ENCODE peak calls at places on chromosomes 16 and 17, in four cellular contexts. One of them, this sample, is unnamed.

GRCh38 chr16:19703218-19703617 is 14.8 kb downstream of the KNOP1 start:
- DNase-seq in H1: no peak
- DNase-seq in HepG2: no peak
- DNase-seq in GM12878: no peak
- DNase-seq in this sample: no peak

GRCh38 chr16:56561126-56561525 is 3.7 kb upstream of the MT4 start:
- DNase-seq in HepG2: no peak
- DNase-seq in GM12878: no peak
- DNase-seq in H1: no peak
- DNase-seq in this sample: no peak

GRCh38 chr16:85104821-85105391 is 7.4 kb downstream of the CIBAR2 start:
- DNase-seq in H1: no peak
- DNase-seq in GM12878: peak; percentile 21
- DNase-seq in HepG2: no peak
- DNase-seq in this sample: no peak

GRCh38 chr17:77111916-77112315 is 28.9 kb upstream of the SEC14L1 start:
- DNase-seq in GM12878: no peak
- DNase-seq in H1: no peak
- DNase-seq in HepG2: no peak
- DNase-seq in this sample: no peak

GRCh38 chr17:8426094-8426720 is 9.5 kb upstream of the NDEL1 start:
- DNase-seq in GM12878: no peak
- DNase-seq in HepG2: no peak
- DNase-seq in H1: no peak
- DNase-seq in this sample: no peak

GRCh38 chr16:81652798-81653505 is 126.1 kb upstream of the PLCG2 start:
- DNase-seq in HepG2: no peak
- DNase-seq in GM12878: no peak
- DNase-seq in H1: no peak
- DNase-seq in this sample: no peak

GRCh38 chr16:26198221-26198620 is 506.5 kb downstream of the HS3ST4 start:
- DNase-seq in HepG2: no peak
- DNase-seq in GM12878: no peak
- DNase-seq in H1: no peak
- DNase-seq in this sample: no peak

GRCh38 chr16:4477966-4478365 is 1.8 kb downstream of the HMOX2 start:
- DNase-seq in H1: no peak
- DNase-seq in GM12878: no peak
- DNase-seq in HepG2: no peak
- DNase-seq in this sample: no peak

GRCh38 chr17:27551701-27552466 is 79.1 kb upstream of the LGALS9 start:
- DNase-seq in GM12878: no peak
- DNase-seq in H1: no peak
- DNase-seq in HepG2: peak; percentile 88
- DNase-seq in this sample: no peak

GRCh38 chr16:22763655-22764054 is 50.3 kb upstream of the HS3ST2 start:
- DNase-seq in HepG2: no peak
- DNase-seq in H1: no peak
- DNase-seq in GM12878: no peak
- DNase-seq in this sample: no peak

GRCh38 chr17:28018439-28019070 is 23.9 kb upstream of the NLK start:
- DNase-seq in H1: no peak
- DNase-seq in HepG2: no peak
- DNase-seq in GM12878: no peak
- DNase-seq in this sample: no peak

GRCh38 chr16:23879735-23880373 is 44.1 kb downstream of the PRKCB start:
- DNase-seq in HepG2: no peak
- DNase-seq in GM12878: no peak
- DNase-seq in H1: no peak
- DNase-seq in this sample: no peak

GRCh38 chr17:65627892-65628622 is 66.6 kb upstream of the AXIN2 start:
- DNase-seq in HepG2: peak; percentile 91
- DNase-seq in H1: no peak
- DNase-seq in GM12878: no peak
- DNase-seq in this sample: no peak

GRCh38 chr17:15171433-15172047 is 93.6 kb downstream of the PMP22 start:
- DNase-seq in HepG2: peak; percentile 37
- DNase-seq in H1: peak; percentile 44
- DNase-seq in GM12878: no peak
- DNase-seq in this sample: peak; percentile 66

GRCh38 chr17:34633760-34634159 is 54.4 kb downstream of the TMEM132E start:
- DNase-seq in HepG2: no peak
- DNase-seq in GM12878: no peak
- DNase-seq in H1: no peak
- DNase-seq in this sample: no peak

GRCh38 chr17:44768505-44769142 is 9.8 kb downstream of the ADAM11 start:
- DNase-seq in HepG2: no peak
- DNase-seq in GM12878: no peak
- DNase-seq in H1: no peak
- DNase-seq in this sample: no peak

GRCh38 chr17:20291853-20292252 is 175.5 kb downstream of the LGALS9B start:
- DNase-seq in GM12878: no peak
- DNase-seq in HepG2: no peak
- DNase-seq in H1: no peak
- DNase-seq in this sample: no peak

GRCh38 chr16:8583199-8583598 is 7.1 kb downstream of the TMEM114 start:
- DNase-seq in GM12878: no peak
- DNase-seq in HepG2: no peak
- DNase-seq in H1: no peak
- DNase-seq in this sample: no peak

GRCh38 chr16:85437161-85438052 is 175.7 kb upstream of the GSE1 start:
- DNase-seq in HepG2: no peak
- DNase-seq in H1: no peak
- DNase-seq in GM12878: no peak
- DNase-seq in this sample: peak; percentile 78

GRCh38 chr17:16820161-16820877 is 130.3 kb downstream of the CCDC144A start:
- DNase-seq in GM12878: no peak
- DNase-seq in HepG2: no peak
- DNase-seq in H1: no peak
- DNase-seq in this sample: no peak

GRCh38 chr17:70024253-70024652 is 50.8 kb upstream of the KCNJ16 start:
- DNase-seq in GM12878: no peak
- DNase-seq in H1: no peak
- DNase-seq in HepG2: no peak
- DNase-seq in this sample: no peak

GRCh38 chr17:80285237-80285920 is 24.7 kb downstream of the RNF213 start:
- DNase-seq in HepG2: no peak
- DNase-seq in H1: no peak
- DNase-seq in GM12878: no peak
- DNase-seq in this sample: no peak

GRCh38 chr17:11097121-11097520 is 143.9 kb upstream of the SHISA6 start:
- DNase-seq in GM12878: no peak
- DNase-seq in HepG2: no peak
- DNase-seq in H1: no peak
- DNase-seq in this sample: no peak

GRCh38 chr16:4489030-4489429 is 12.8 kb downstream of the HMOX2 start:
- DNase-seq in HepG2: no peak
- DNase-seq in GM12878: no peak
- DNase-seq in H1: no peak
- DNase-seq in this sample: no peak

GRCh38 chr17:12242390-12242954 is 221.8 kb downstream of the MAP2K4 start:
- DNase-seq in H1: no peak
- DNase-seq in HepG2: no peak
- DNase-seq in GM12878: no peak
- DNase-seq in this sample: no peak

GRCh38 chr17:81553616-81554181 is 1.5 kb upstream of the FAAP100 start:
- DNase-seq in GM12878: peak; percentile 9
- DNase-seq in H1: no peak
- DNase-seq in HepG2: no peak
- DNase-seq in this sample: no peak

GRCh38 chr17:13931111-13931526 is 138.2 kb upstream of the COX10 start:
- DNase-seq in H1: no peak
- DNase-seq in HepG2: no peak
- DNase-seq in GM12878: no peak
- DNase-seq in this sample: no peak

GRCh38 chr16:25771216-25771615 is 79.5 kb downstream of the HS3ST4 start:
- DNase-seq in HepG2: no peak
- DNase-seq in H1: no peak
- DNase-seq in GM12878: no peak
- DNase-seq in this sample: no peak

GRCh38 chr16:65118866-65119265 is 3.0 kb downstream of the CDH11 start:
- DNase-seq in HepG2: no peak
- DNase-seq in H1: no peak
- DNase-seq in GM12878: no peak
- DNase-seq in this sample: no peak
- H3K4me3 ChIP-seq in HepG2: no peak overlapping the region
- H3K4me3 ChIP-seq in H1: no peak overlapping the region
- H3K4me3 ChIP-seq in GM12878: no peak overlapping the region
- H3K4me3 ChIP-seq in this sample: no peak overlapping the region

DNA sequence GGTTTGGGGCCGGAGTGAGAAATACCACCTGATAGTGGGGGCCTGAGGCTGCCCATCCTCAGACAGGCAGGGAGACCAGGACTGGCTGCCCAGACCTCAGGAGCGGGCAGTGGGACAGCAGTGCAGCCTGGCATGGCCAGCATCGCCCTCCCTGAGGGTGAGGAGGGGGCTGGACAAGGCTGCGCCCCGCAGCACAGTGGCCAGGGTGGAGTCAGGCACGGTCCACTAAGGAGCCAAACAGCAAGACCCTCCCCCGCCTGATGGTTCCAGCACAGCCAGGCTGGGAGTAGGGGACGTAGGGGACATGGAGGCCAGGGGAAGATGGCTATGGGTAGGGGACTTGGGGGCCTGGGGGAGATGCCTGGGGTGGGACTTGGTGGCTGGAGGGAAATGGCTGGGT is 3.3 kb downstream of the ZNF598 start:
- DNase-seq in GM12878: no peak
- DNase-seq in H1: no peak
- DNase-seq in HepG2: no peak
- DNase-seq in this sample: no peak
- H3K4me1 ChIP-seq in GM12878: peaks cover 22% of the 10 kb centered on the region
- H3K4me1 ChIP-seq in H1: peaks cover 3% of the 10 kb centered on the region
- H3K4me1 ChIP-seq in HepG2: peaks cover 57% of the 10 kb centered on the region
- H3K4me1 ChIP-seq in this sample: peaks cover 38% of the 10 kb centered on the region

GRCh38 chr17:30333503-30334240 is at the start of gene TMIGD1:
- DNase-seq in HepG2: no peak
- DNase-seq in H1: no peak
- DNase-seq in GM12878: no peak
- DNase-seq in this sample: no peak

GRCh38 chr17:30334421-30334820 is 564 bp upstream of the TMIGD1 start:
- DNase-seq in HepG2: no peak
- DNase-seq in H1: no peak
- DNase-seq in GM12878: no peak
- DNase-seq in this sample: no peak

GRCh38 chr17:30337393-30337999 is 3.6 kb upstream of the TMIGD1 start:
- DNase-seq in H1: no peak
- DNase-seq in GM12878: no peak
- DNase-seq in HepG2: peak; percentile 90
- DNase-seq in this sample: no peak

GRCh38 chr17:30340957-30341356 is 7.1 kb upstream of the TMIGD1 start:
- DNase-seq in GM12878: no peak
- DNase-seq in H1: no peak
- DNase-seq in HepG2: no peak
- DNase-seq in this sample: peak; percentile 1

GRCh38 chr17:30336369-30337171 is 2.7 kb upstream of the TMIGD1 start:
- DNase-seq in GM12878: no peak
- DNase-seq in H1: peak; percentile 9
- DNase-seq in HepG2: peak; percentile 95
- DNase-seq in this sample: peak; percentile 46
- TF ChIP-seq SUZ12 in GM12878: no peak
- TF ChIP-seq SUZ12 in H1: no peak
- TF ChIP-seq SUZ12 in HepG2: no peak
- TF ChIP-seq SUZ12 in this sample: no peak

GRCh38 chr16:2753523-2754020 is 1.1 kb downstream of the SRRM2 start:
- DNase-seq in HepG2: no peak
- DNase-seq in GM12878: no peak
- DNase-seq in H1: no peak
- DNase-seq in this sample: no peak

GRCh38 chr16:2751577-2752034 is 832 bp upstream of the SRRM2 start:
- DNase-seq in HepG2: peak; percentile 83
- DNase-seq in H1: peak; percentile 60
- DNase-seq in GM12878: no peak
- DNase-seq in this sample: peak; percentile 70

GRCh38 chr16:2749936-2750335 is 2.5 kb upstream of the SRRM2 start:
- DNase-seq in GM12878: no peak
- DNase-seq in HepG2: no peak
- DNase-seq in H1: no peak
- DNase-seq in this sample: no peak

GRCh38 chr16:2752850-2753522 is 548 bp downstream of the SRRM2 start:
- DNase-seq in H1: no peak
- DNase-seq in GM12878: no peak
- DNase-seq in HepG2: peak; percentile 56
- DNase-seq in this sample: peak; percentile 50

GRCh38 chr16:2752035-2752849 is at the start of gene SRRM2:
- DNase-seq in GM12878: peak; percentile 95
- DNase-seq in H1: peak; percentile 78
- DNase-seq in HepG2: peak; percentile 90
- DNase-seq in this sample: peak; percentile 95
- H3K4me3 ChIP-seq in GM12878: peak within 1 kb of the TSS; percentile 98
- H3K4me3 ChIP-seq in H1: peak within 1 kb of the TSS; percentile 75
- H3K4me3 ChIP-seq in HepG2: peak within 1 kb of the TSS; percentile 74
- H3K4me3 ChIP-seq in this sample: peak within 1 kb of the TSS; percentile 98

This sample was measured in NT2/D1.